ENCODE peak calls at places on chromosomes 1 and 21, in four cellular contexts. J is AG10803, S is lower lobe of right lung, E is upper lobe of right lung. B is an unnamed sample.

GRCh38 chr1:209607102-209607794 is 23.7 kb downstream of the CAMK1G start:
- DNase-seq in J (peak), S (no peak), E (peak), B (peak)

GRCh38 chr1:54940027-54940426 is 40.4 kb upstream of the TMEM61 start:
- DNase-seq in J (peak), S (no peak), E (no peak), B (peak)

GRCh38 chr1:242239394-242239793 is 240.5 kb upstream of the MAP1LC3C start:
- DNase-seq in J (no peak), S (no peak), E (no peak), B (no peak)

GRCh38 chr1:78619803-78620579 is at the start of gene IFI44L:
- DNase-seq in J (peak), S (peak), E (no peak), B (peak)

GRCh38 chr1:94602802-94603625 is 61.5 kb upstream of the F3 start:
- DNase-seq in J (no peak), S (no peak), E (no peak), B (no peak)

GRCh38 chr1:241532173-241532553 is at the start of gene KMO:
- DNase-seq in J (no peak), S (no peak), E (no peak), B (peak)

GRCh38 chr1:66436378-66437135 is 97.4 kb upstream of the SGIP1 start:
- DNase-seq in J (peak), S (no peak), E (no peak), B (peak)

GRCh38 chr1:156391145-156391677 is 22.2 kb downstream of the RHBG start:
- DNase-seq in J (no peak), S (no peak), E (no peak), B (no peak)

GRCh38 chr1:11531314-11531870 is 52.4 kb downstream of the DISP3 start:
- DNase-seq in J (no peak), S (no peak), E (peak), B (no peak)

GRCh38 chr1:53138991-53139884 is 3.2 kb downstream of the SLC1A7 start:
- DNase-seq in J (no peak), S (no peak), E (no peak), B (peak)

GRCh38 chr1:225462714-225463574 is 35.1 kb upstream of the LBR start:
- DNase-seq in J (no peak), S (no peak), E (no peak), B (peak)

GRCh38 chr1:53552981-53553733 is 94.0 kb downstream of the DMRTB1 start:
- DNase-seq in J (no peak), S (peak), E (peak), B (no peak)

GRCh38 chr1:203652718-203653461 is 26.3 kb downstream of the ATP2B4 start:
- DNase-seq in J (no peak), S (no peak), E (no peak), B (peak)

GRCh38 chr1:203645996-203646395 is 19.4 kb downstream of the ATP2B4 start:
- DNase-seq in J (no peak), S (no peak), E (no peak), B (no peak)

GRCh38 chr1:203649551-203650011 is 22.9 kb downstream of the ATP2B4 start:
- DNase-seq in J (no peak), S (no peak), E (no peak), B (no peak)

GRCh38 chr1:203648281-203648680 is 21.6 kb downstream of the ATP2B4 start:
- DNase-seq in J (no peak), S (no peak), E (no peak), B (no peak)

GRCh38 chr1:203650012-203650836 is 23.6 kb downstream of the ATP2B4 start:
- DNase-seq in J (no peak), S (peak), E (peak), B (peak)
- TF ChIP-seq CTCF in J (no peak), S (peak), E (peak), B (no peak)

GRCh38 chr1:80218112-80218511 is 1211.6 kb upstream of the ADGRL4 start:
- DNase-seq in J (peak), S (no peak), E (no peak), B (peak)
- TF ChIP-seq CTCF in J (peak), S (peak), E (peak), B (peak)

GRCh38 chr1:50750021-50750619 is 209.9 kb downstream of the FAF1 start:
- DNase-seq in J (peak), S (no peak), E (no peak), B (peak)
- TF ChIP-seq CTCF in J (peak), S (peak), E (peak), B (peak)

GRCh38 chr1:150134537-150134936 is 15.2 kb upstream of the PLEKHO1 start:
- DNase-seq in J (no peak), S (no peak), E (no peak), B (no peak)
- TF ChIP-seq CTCF in J (no peak), S (no peak), E (no peak), B (no peak)

DNA sequence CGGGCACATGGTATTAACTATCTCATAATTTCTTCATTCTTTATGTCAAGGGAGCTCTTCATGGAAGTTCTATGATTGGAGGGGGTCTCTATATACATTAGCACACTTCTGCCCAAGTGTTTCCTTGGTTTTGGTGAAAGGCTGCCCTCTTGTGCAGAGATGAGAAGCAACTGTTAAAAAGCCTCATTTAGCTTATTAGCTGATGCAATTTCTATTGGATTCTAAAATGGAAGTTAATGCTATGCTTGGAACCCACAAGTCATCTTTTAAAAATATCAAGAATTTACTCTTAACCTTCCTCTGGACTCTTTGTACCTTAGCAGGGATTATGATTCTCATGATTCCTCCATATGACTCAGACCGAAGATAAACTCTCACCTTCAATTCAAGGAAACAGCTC is 328.9 kb downstream of the PTBP2 start:
- DNase-seq in J (peak), S (no peak), E (no peak), B (peak)
- TF ChIP-seq CTCF in J (peak), S (no peak), E (no peak), B (peak)

DNA sequence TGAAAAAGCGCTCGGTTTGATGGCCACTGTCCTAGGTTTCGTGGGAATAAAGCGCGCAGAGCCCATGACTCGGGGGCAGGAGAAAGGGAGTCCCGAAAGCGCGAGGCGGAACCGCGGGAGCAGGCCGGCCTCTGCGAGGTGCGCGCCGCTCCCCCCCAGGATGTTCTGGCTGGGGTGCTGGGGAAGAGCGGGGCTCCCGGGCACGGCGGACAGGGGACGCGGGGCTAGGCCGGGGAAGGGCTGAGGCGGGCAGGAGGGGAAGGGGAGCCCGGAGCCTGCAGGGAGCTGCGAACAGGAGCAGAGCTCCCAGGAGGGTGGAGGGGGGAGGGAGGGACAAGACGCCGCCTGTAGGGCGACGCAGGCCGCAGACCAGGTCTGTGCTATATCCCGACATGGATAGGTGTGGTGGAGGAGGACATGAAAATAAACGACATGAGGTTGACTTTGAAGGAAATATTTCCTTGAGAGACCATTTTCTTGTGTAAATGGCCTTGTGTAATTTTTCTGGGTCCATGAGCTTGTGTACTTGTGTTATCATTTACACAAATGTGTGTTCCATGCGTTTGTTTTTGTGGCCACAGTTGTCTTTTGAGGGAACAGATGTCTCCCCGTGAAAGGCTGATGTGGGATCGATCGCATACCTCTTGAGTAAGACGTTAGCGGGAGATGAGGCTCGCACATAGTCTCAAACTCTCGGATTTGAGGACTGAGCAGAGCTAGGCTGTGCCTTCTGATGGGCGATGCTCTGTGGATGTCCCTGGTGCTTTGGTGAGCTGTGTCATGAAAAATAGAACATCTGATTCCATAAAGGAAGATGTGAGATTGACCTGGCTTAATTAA is 1.3 kb downstream of the PCNT start:
- DNase-seq in J (peak), S (peak), E (peak), B (peak)
- TF ChIP-seq CTCF in J (peak), S (no peak), E (no peak), B (peak)

DNA sequence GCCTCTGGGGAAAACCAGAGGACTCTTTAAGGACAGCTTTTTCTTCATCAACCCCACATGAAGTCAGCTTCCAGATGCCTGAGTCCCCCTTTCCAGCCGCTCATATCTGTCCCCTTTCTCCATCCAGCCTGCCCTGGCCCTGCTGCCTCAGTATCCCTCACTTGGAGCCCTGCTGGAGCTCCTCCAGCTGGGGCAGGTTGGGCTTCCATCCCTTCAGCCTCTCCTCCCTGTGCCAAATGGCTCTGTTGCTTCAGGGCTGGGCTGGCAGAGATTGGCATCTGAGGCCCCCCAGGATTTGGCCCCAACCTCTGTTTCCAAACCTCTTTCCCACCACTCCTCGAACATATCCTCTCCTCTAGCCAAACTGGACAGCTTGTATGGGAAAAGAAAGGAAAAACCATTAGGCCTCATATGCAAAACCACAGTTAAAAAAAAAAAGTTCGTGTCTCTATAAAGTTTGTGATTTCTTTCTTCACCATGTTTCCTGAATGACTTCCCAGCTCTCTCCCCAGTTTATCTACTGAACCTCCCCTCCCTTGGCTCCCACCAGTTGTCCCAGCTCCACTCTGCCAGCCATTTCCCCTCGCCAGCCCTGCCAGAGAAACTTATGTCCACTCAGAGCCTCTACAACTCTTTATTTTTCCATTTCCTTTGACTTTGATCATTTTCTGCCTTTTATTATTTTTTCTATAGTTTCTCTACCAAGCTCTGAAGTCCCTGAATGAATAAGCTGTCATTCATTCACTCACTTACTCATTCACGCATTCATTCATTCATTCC is 217.9 kb downstream of the FOXD2 start:
- DNase-seq in J (no peak), S (no peak), E (peak), B (no peak)
- TF ChIP-seq CTCF in J (no peak), S (no peak), E (no peak), B (no peak)

GRCh38 chr1:203444077-203444683 is 31.4 kb upstream of the PRELP start:
- DNase-seq in J (peak), S (no peak), E (no peak), B (no peak)
- TF ChIP-seq CTCF in J (no peak), S (no peak), E (no peak), B (no peak)

GRCh38 chr1:26391450-26391849 is 18.9 kb upstream of the ZNF683 start:
- DNase-seq in J (peak), S (no peak), E (no peak), B (peak)
- TF ChIP-seq CTCF in J (peak), S (peak), E (peak), B (peak)

GRCh38 chr1:13513885-13514546 is at the start of gene LRRC38:
- DNase-seq in J (no peak), S (no peak), E (no peak), B (no peak)
- TF ChIP-seq CTCF in J (no peak), S (no peak), E (no peak), B (no peak)